ENCODE peak calls at places on chromosomes 12 and 14, in ten cellular contexts. Z, G, D, M, O, J, L, H, K and P are unnamed samples.

GRCh38 chr14:80554139-80554538 is 342.8 kb upstream of the DIO2 start:
- DNase-seq in Z (no peak), G (no peak), D (no peak), M (no peak), O (no peak), J (no peak), L (no peak), H (no peak), K (no peak), P (no peak)

GRCh38 chr12:105418821-105419291 is 88.4 kb downstream of the C12orf75 start:
- DNase-seq in Z (no peak), G (peak; percentile 44), D (peak; percentile 74), M (no peak), O (no peak), J (no peak), L (no peak), H (no peak), K (no peak), P (no peak)

GRCh38 chr14:21923820-21924219 is 250.2 kb upstream of the OR4E1 start:
- DNase-seq in Z (peak; percentile 12), G (no peak), D (no peak), M (no peak), O (no peak), J (peak; percentile 25), L (no peak), H (peak; percentile 62), K (no peak), P (no peak)

GRCh38 chr14:72921396-72921795 is 4.9 kb upstream of the DCAF4 start:
- DNase-seq in Z (no peak), G (peak; percentile 39), D (no peak), M (no peak), O (no peak), J (no peak), L (no peak), H (no peak), K (no peak), P (no peak)

GRCh38 chr14:21098134-21098891 is at the start of gene ZNF219:
- DNase-seq in Z (peak; percentile 34), G (peak; percentile 58), D (peak; percentile 87), M (peak; percentile 66), O (peak; percentile 74), J (peak; percentile 76), L (no peak), H (no peak), K (peak; percentile 82), P (peak; percentile 77)

GRCh38 chr14:92525318-92526095 is 11.9 kb downstream of the RIN3 start:
- DNase-seq in Z (no peak), G (no peak), D (no peak), M (no peak), O (no peak), J (no peak), L (no peak), H (no peak), K (no peak), P (no peak)

GRCh38 chr12:94380507-94380906 is 79.2 kb downstream of the CEP83 start:
- DNase-seq in Z (no peak), G (no peak), D (no peak), M (no peak), O (no peak), J (no peak), L (no peak), H (no peak), K (no peak), P (no peak)

GRCh38 chr14:89292579-89293348 is 124.3 kb downstream of the FOXN3 start:
- DNase-seq in Z (no peak), G (no peak), D (no peak), M (no peak), O (no peak), J (no peak), L (no peak), H (no peak), K (peak; percentile 48), P (no peak)

GRCh38 chr12:75877588-75878381 is 153.8 kb downstream of the PHLDA1 start:
- DNase-seq in Z (no peak), G (peak; percentile 7), D (no peak), M (no peak), O (no peak), J (peak; percentile 28), L (no peak), H (no peak), K (no peak), P (peak; percentile 37)

GRCh38 chr12:20463920-20464524 is 95.7 kb downstream of the PDE3A start:
- DNase-seq in Z (no peak), G (peak; percentile 49), D (no peak), M (no peak), O (no peak), J (peak; percentile 42), L (no peak), H (no peak), K (no peak), P (peak; percentile 33)

GRCh38 chr12:20174776-20175175 is 193.6 kb upstream of the PDE3A start:
- DNase-seq in Z (no peak), G (no peak), D (no peak), M (no peak), O (no peak), J (no peak), L (no peak), H (no peak), K (no peak), P (no peak)

GRCh38 chr12:124913474-124914391 is 717 bp downstream of the UBC start:
- DNase-seq in Z (peak; percentile 82), G (peak; percentile 94), D (peak; percentile 94), M (peak; percentile 95), O (peak; percentile 83), J (peak; percentile 93), L (no peak), H (peak; percentile 92), K (peak; percentile 90), P (peak; percentile 81)
- H3K4me1 ChIP-seq in Z (peaks cover 49% of the 10 kb centered on the region), G (peaks cover 41% of the 10 kb centered on the region), D (peaks cover 2% of the 10 kb centered on the region), M (peaks cover 50% of the 10 kb centered on the region), O (peaks cover 84% of the 10 kb centered on the region), J (peaks cover 3% of the 10 kb centered on the region), L (no peaks in the 10 kb centered on the region), H (peaks cover 38% of the 10 kb centered on the region), K (no peaks in the 10 kb centered on the region), P (peaks cover 38% of the 10 kb centered on the region)

GRCh38 chr14:100435459-100435858 is 112.3 kb downstream of the SLC25A47 start:
- DNase-seq in Z (no peak), G (no peak), D (no peak), M (no peak), O (no peak), J (no peak), L (no peak), H (no peak), K (no peak), P (no peak)
- H3K4me1 ChIP-seq in Z (no peaks in the 10 kb centered on the region), G (peaks cover 24% of the 10 kb centered on the region), D (no peaks in the 10 kb centered on the region), M (peaks cover 18% of the 10 kb centered on the region), O (peaks cover 13% of the 10 kb centered on the region), J (peaks cover 2% of the 10 kb centered on the region), L (peaks cover 4% of the 10 kb centered on the region), H (no peaks in the 10 kb centered on the region), K (no peaks in the 10 kb centered on the region), P (peaks cover 27% of the 10 kb centered on the region)

GRCh38 chr12:47813491-47814196 is 6.1 kb downstream of the HDAC7 start:
- DNase-seq in Z (no peak), G (no peak), D (no peak), M (no peak), O (no peak), J (no peak), L (no peak), H (no peak), K (no peak), P (no peak)

GRCh38 chr12:47812797-47813490 is 6.8 kb downstream of the HDAC7 start:
- DNase-seq in Z (peak; percentile 92), G (peak; percentile 95), D (peak; percentile 98), M (peak; percentile 96), O (peak; percentile 91), J (peak; percentile 68), L (no peak), H (peak; percentile 84), K (peak; percentile 98), P (peak; percentile 89)

GRCh38 chr12:47808574-47809380 is 10.9 kb downstream of the HDAC7 start:
- DNase-seq in Z (no peak), G (peak; percentile 80), D (no peak), M (peak; percentile 85), O (no peak), J (no peak), L (no peak), H (no peak), K (no peak), P (no peak)

GRCh38 chr12:47811581-47812484 is 7.9 kb downstream of the HDAC7 start:
- DNase-seq in Z (no peak), G (peak; percentile 92), D (peak; percentile 89), M (peak; percentile 57), O (peak; percentile 70), J (no peak), L (no peak), H (no peak), K (peak; percentile 91), P (no peak)

DNA sequence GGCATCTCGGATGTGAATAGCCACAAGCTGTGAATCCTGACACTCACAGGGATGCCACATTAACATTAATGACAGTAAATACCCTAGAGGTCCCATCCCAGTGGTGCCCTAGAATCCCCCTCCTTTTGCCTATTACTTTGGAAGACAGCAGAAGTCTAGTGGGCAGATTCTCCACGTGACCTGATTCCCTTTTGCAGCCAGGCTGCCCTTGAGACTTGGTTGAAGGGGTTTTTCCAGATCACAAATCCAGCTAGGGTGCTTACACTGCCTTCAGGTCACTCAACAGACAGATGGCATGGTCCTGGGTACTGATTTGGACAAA is 8.7 kb downstream of the HDAC7 start:
- DNase-seq in Z (no peak), G (no peak), D (no peak), M (no peak), O (no peak), J (no peak), L (no peak), H (no peak), K (no peak), P (peak; percentile 45)
- H3K4me1 ChIP-seq in Z (peaks cover 93% of the 10 kb centered on the region), G (peaks cover 84% of the 10 kb centered on the region), D (peaks cover 3% of the 10 kb centered on the region), M (peaks cover 96% of the 10 kb centered on the region), O (peaks cover 98% of the 10 kb centered on the region), J (no peaks in the 10 kb centered on the region), L (peaks cover 26% of the 10 kb centered on the region), H (peaks cover 91% of the 10 kb centered on the region), K (no peaks in the 10 kb centered on the region), P (peaks cover 54% of the 10 kb centered on the region)

DNA sequence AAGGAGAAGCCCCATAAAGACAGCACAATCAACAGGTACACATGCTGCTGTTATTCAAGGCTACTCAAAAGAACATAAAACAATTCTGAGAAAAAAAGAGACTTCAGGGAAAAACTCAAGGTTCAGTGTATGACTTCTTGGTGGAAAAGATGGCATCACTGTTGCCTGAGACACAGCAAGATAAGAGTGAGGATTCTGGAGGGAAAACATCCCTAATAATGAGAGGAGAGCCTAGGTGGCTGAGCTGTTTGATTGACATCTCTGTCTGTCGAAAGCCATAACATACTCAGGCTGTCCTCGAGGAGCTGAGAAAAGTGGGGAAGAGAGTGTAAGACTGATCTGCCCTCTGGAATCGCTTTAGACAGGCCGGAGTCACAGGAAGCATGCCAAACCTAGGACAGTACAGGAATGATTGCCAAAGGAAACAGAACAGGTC is 193.4 kb upstream of the AMIGO2 start:
- DNase-seq in Z (no peak), G (no peak), D (no peak), M (no peak), O (no peak), J (no peak), L (no peak), H (no peak), K (no peak), P (no peak)
- H3K4me1 ChIP-seq in Z (peaks cover 30% of the 10 kb centered on the region), G (peaks cover 55% of the 10 kb centered on the region), D (peaks cover 3% of the 10 kb centered on the region), M (peaks cover 25% of the 10 kb centered on the region), O (peaks cover 21% of the 10 kb centered on the region), J (peaks cover 14% of the 10 kb centered on the region), L (no peaks in the 10 kb centered on the region), H (peaks cover 28% of the 10 kb centered on the region), K (no peaks in the 10 kb centered on the region), P (peaks cover 29% of the 10 kb centered on the region)

GRCh38 chr14:74705607-74706006 is 7.3 kb downstream of the AREL1 start:
- DNase-seq in Z (no peak), G (no peak), D (no peak), M (no peak), O (no peak), J (no peak), L (no peak), H (no peak), K (no peak), P (no peak)
- H3K4me1 ChIP-seq in Z (no peaks in the 10 kb centered on the region), G (no peaks in the 10 kb centered on the region), D (peaks cover 2% of the 10 kb centered on the region), M (no peaks in the 10 kb centered on the region), O (peaks cover 28% of the 10 kb centered on the region), J (no peaks in the 10 kb centered on the region), L (no peaks in the 10 kb centered on the region), H (peaks cover 3% of the 10 kb centered on the region), K (no peaks in the 10 kb centered on the region), P (peaks cover 5% of the 10 kb centered on the region)